ENCODE peak calls at places on chromosomes 16 and 17, in five cellular contexts. Y is MM.1S, H is Panc1, R is cardiac muscle cell, B is PC-3. C is an unnamed sample. For H3K4me1 and H3K27me3, the result is how much of the 10 kb centered on the place peaks cover.

GRCh38 chr16:10728035-10728462 is 15.6 kb upstream of the NUBP1 start:
- DNase-seq in Y (peak), H (no peak), R (no peak), B (no peak), C (no peak)

GRCh38 chr16:73056911-73057310 is 9.0 kb upstream of the ZFHX3 start:
- DNase-seq in Y (no peak), H (no peak), R (peak), B (peak), C (no peak)

GRCh38 chr16:49855822-49856740 is at the start of gene ZNF423:
- DNase-seq in Y (no peak), H (no peak), R (peak), B (no peak), C (no peak)

GRCh38 chr16:85302018-85302847 is 190.0 kb upstream of the CIBAR2 start:
- DNase-seq in Y (no peak), H (no peak), R (peak), B (no peak), C (peak)

GRCh38 chr17:42337442-42337841 is 49.1 kb downstream of the STAT5A start:
- DNase-seq in Y (no peak), H (no peak), R (no peak), B (no peak), C (peak)

GRCh38 chr17:74241434-74241833 is 28.1 kb downstream of the TTYH2 start:
- DNase-seq in Y (no peak), H (no peak), R (peak), B (no peak), C (no peak)

GRCh38 chr16:25713785-25714570 is 22.2 kb downstream of the HS3ST4 start:
- DNase-seq in Y (no peak), H (no peak), R (no peak), B (peak), C (no peak)

GRCh38 chr17:21288581-21289017 is 4.1 kb downstream of the MAP2K3 start:
- DNase-seq in Y (no peak), H (no peak), R (no peak), B (peak), C (no peak)

GRCh38 chr16:80463776-80464175 is 77.0 kb upstream of the DYNLRB2 start:
- DNase-seq in Y (no peak), H (no peak), R (no peak), B (no peak), C (no peak)

GRCh38 chr16:64738321-64738960 is 383.4 kb downstream of the CDH11 start:
- DNase-seq in Y (no peak), H (no peak), R (peak), B (no peak), C (no peak)

GRCh38 chr17:19539040-19539399 is 5.4 kb downstream of the SLC47A1 start:
- DNase-seq in Y (no peak), H (no peak), R (no peak), B (no peak), C (no peak)

GRCh38 chr16:23967775-23968571 is 132.2 kb downstream of the PRKCB start:
- DNase-seq in Y (no peak), H (no peak), R (no peak), B (no peak), C (no peak)

GRCh38 chr16:49477250-49477895 is 103.8 kb downstream of the C16orf78 start:
- DNase-seq in Y (no peak), H (no peak), R (no peak), B (no peak), C (no peak)

DNA sequence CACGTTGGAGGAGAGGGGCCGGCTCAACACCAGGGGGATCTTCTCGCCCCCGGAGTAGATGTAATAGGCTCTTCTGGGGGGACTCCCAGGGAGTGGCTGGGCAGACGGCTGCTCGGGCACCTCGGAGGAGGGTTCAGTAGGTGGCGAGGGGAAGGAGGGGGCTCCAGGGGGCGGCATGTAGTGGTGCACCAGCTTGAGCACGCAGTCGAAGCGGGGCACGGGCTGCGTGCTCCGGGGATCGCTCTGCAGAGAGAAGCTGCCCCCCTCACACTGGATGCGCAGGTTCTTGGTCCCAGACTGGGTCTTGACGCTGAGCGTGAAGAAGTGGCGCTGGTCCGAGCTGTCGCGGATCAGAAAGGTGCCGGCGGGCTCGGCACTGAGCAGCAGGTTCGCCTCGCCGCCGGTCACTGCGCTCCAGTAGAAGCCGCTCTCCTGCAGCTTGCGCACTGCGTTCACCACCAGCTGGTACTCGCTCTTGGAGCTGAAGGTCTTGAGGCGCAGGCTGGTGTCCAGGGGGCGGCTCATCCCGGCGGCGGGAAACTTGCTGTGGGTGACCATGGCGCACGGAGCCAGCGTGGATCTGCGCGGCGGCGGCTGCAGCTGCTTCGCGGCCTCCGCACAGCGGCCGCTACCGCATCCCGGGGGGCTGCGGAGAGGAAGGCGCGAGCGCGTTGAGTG is 1.2 kb downstream of the SOCS3 start:
- DNase-seq in Y (no peak), H (no peak), R (peak), B (no peak), C (peak)
- H3K4me1 ChIP-seq in Y (under half), H (half or more), R (under half), B (under half), C (under half)

GRCh38 chr17:79123988-79124387 is 49.4 kb downstream of the ENGASE start:
- DNase-seq in Y (no peak), H (no peak), R (no peak), B (no peak), C (no peak)

GRCh38 chr17:79124513-79125209 is 50.0 kb downstream of the ENGASE start:
- DNase-seq in Y (no peak), H (no peak), R (no peak), B (no peak), C (no peak)

GRCh38 chr17:79125503-79125902 is 50.9 kb downstream of the ENGASE start:
- DNase-seq in Y (no peak), H (no peak), R (no peak), B (no peak), C (no peak)

GRCh38 chr17:79127534-79128135 is 53.0 kb downstream of the ENGASE start:
- DNase-seq in Y (no peak), H (no peak), R (no peak), B (no peak), C (no peak)

DNA sequence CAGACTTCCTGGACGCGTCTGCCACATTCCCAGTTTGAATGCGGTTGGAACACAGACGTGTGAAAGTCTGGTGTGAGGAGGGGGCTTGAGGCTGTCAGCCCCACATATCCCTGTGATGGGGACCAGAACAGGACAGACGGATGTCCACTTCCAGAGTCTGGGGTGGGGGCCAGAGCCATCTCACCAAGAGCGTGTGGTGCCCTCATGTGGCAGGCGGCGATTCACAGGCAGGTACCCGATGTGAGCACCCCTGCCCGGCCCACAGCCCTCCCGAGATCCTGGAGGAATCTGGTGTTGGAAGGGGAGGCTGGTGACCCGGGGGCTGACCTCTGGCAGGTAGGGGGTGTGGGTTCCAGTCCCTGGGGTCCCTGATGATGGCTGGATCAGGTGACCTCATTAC is 51.5 kb downstream of the ENGASE start:
- DNase-seq in Y (no peak), H (no peak), R (peak), B (peak), C (no peak)
- H3K27me3 ChIP-seq in Y (half or more), H (under half), R (under half), B (half or more), C (under half)

GRCh38 chr16:58126451-58126968 is 2.7 kb downstream of the CFAP20 start:
- DNase-seq in Y (no peak), H (no peak), R (no peak), B (no peak), C (no peak)
- H3K4me1 ChIP-seq in Y (under half), H (under half), R (under half), B (under half), C (under half)

GRCh38 chr16:86580063-86580797 is 1.9 kb downstream of the FOXL1 start:
- DNase-seq in Y (no peak), H (no peak), R (no peak), B (no peak), C (no peak)
- H3K27me3 ChIP-seq in Y (half or more), H (under half), R (half or more), B (under half), C (under half)

DNA sequence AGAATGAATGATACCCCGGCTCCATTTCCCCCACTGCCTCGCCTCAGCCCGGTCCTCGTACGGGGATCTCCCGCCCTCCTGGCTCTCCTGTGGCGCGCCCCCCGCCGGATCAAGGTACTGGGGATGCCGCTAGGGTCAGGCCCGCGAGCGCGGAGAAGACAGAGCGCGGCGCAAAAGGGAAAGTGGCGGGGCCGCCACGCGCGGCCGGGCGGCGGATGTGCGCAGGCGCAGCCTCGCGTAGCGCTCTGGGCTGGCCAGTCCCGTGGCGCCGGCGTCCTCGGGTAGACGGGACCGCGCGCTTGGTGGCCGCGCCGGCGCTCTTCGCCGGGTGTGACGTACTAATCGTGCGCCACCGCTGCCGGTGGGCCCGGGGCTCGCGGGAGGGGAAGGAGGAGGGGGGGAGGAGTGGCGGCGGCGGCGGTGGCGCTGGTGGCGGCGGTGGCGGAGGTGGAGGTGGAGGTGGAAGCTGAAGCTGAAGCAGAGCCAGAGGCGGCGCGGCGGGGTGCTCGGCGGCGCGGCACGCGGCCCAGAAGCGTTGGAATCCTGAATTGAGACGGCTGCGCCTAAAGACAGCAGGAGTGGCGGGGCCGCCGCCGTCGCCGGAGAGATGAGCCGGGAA is at the start of gene SENP3:
- DNase-seq in Y (peak), H (no peak), R (peak), B (peak), C (peak)
- H3K4me1 ChIP-seq in Y (under half), H (under half), R (under half), B (under half), C (under half)

GRCh38 chr17:58432806-58433573 is 15.7 kb upstream of the RNF43 start:
- DNase-seq in Y (no peak), H (no peak), R (no peak), B (peak), C (no peak)

GRCh38 chr17:58427807-58428206 is 10.5 kb upstream of the RNF43 start:
- DNase-seq in Y (no peak), H (no peak), R (no peak), B (no peak), C (no peak)
- H3K27me3 ChIP-seq in Y (under half), H (under half), R (under half), B (under half), C (under half)